ENCODE peak calls at places on chromosomes 11 and 22, in six cellular contexts. One of them, this sample, is unnamed.

GRCh38 chr22:20391222-20391621 is 2.7 kb upstream of the ZNF74 start:
- DNase-seq in stomach: no peak
- DNase-seq in DND-41: no peak
- DNase-seq in brain microvascular endothelial cell: no peak
- DNase-seq in fibroblast of mammary gland: no peak
- DNase-seq in left ventricle myocardium inferior: no peak
- DNase-seq in this sample: no peak

GRCh38 chr11:47907499-47907898 is 59.3 kb upstream of the NUP160 start:
- DNase-seq in stomach: no peak
- DNase-seq in DND-41: no peak
- DNase-seq in brain microvascular endothelial cell: peak; percentile 46
- DNase-seq in fibroblast of mammary gland: peak; percentile 92
- DNase-seq in left ventricle myocardium inferior: no peak
- DNase-seq in this sample: no peak

GRCh38 chr11:102367364-102367763 is 20.4 kb downstream of the BIRC2 start:
- DNase-seq in stomach: no peak
- DNase-seq in DND-41: no peak
- DNase-seq in brain microvascular endothelial cell: no peak
- DNase-seq in fibroblast of mammary gland: peak; percentile 17
- DNase-seq in left ventricle myocardium inferior: no peak
- DNase-seq in this sample: no peak

GRCh38 chr11:114308689-114309089 is 12.5 kb downstream of the NNMT start:
- DNase-seq in stomach: no peak
- DNase-seq in DND-41: no peak
- DNase-seq in brain microvascular endothelial cell: no peak
- DNase-seq in fibroblast of mammary gland: peak; percentile 87
- DNase-seq in left ventricle myocardium inferior: no peak
- DNase-seq in this sample: no peak

GRCh38 chr22:46390652-46391301 is 55.3 kb downstream of the TRMU start:
- DNase-seq in stomach: peak; percentile 75
- DNase-seq in DND-41: no peak
- DNase-seq in brain microvascular endothelial cell: peak; percentile 34
- DNase-seq in fibroblast of mammary gland: peak; percentile 62
- DNase-seq in left ventricle myocardium inferior: peak; percentile 61
- DNase-seq in this sample: no peak

GRCh38 chr11:128658499-128658898 is 35.4 kb upstream of the FLI1 start:
- DNase-seq in stomach: no peak
- DNase-seq in DND-41: no peak
- DNase-seq in brain microvascular endothelial cell: peak; percentile 11
- DNase-seq in fibroblast of mammary gland: no peak
- DNase-seq in left ventricle myocardium inferior: no peak
- DNase-seq in this sample: no peak

GRCh38 chr11:3146612-3147256 is 18.4 kb downstream of the OSBPL5 start:
- DNase-seq in stomach: no peak
- DNase-seq in DND-41: no peak
- DNase-seq in brain microvascular endothelial cell: peak; percentile 54
- DNase-seq in fibroblast of mammary gland: peak; percentile 80
- DNase-seq in left ventricle myocardium inferior: no peak
- DNase-seq in this sample: no peak

GRCh38 chr11:12862761-12863469 is 146.2 kb upstream of the RASSF10 start:
- DNase-seq in stomach: no peak
- DNase-seq in DND-41: no peak
- DNase-seq in brain microvascular endothelial cell: peak; percentile 78
- DNase-seq in fibroblast of mammary gland: peak; percentile 82
- DNase-seq in left ventricle myocardium inferior: peak; percentile 26
- DNase-seq in this sample: no peak

GRCh38 chr22:49261616-49262015 is 566.1 kb downstream of the BRD1 start:
- DNase-seq in stomach: peak; percentile 13
- DNase-seq in DND-41: no peak
- DNase-seq in brain microvascular endothelial cell: no peak
- DNase-seq in fibroblast of mammary gland: no peak
- DNase-seq in left ventricle myocardium inferior: no peak
- DNase-seq in this sample: peak; percentile 43

GRCh38 chr22:50674606-50675552 is 2.3 kb downstream of the SHANK3 start:
- DNase-seq in stomach: peak; percentile 71
- DNase-seq in DND-41: no peak
- DNase-seq in brain microvascular endothelial cell: no peak
- DNase-seq in fibroblast of mammary gland: no peak
- DNase-seq in left ventricle myocardium inferior: no peak
- DNase-seq in this sample: peak; percentile 90

GRCh38 chr22:19917389-19918138 is 24.0 kb upstream of the COMT start:
- DNase-seq in stomach: no peak
- DNase-seq in DND-41: no peak
- DNase-seq in brain microvascular endothelial cell: no peak
- DNase-seq in fibroblast of mammary gland: no peak
- DNase-seq in left ventricle myocardium inferior: no peak
- DNase-seq in this sample: no peak

GRCh38 chr11:46529086-46529905 is 64.5 kb downstream of the AMBRA1 start:
- DNase-seq in stomach: peak; percentile 71
- DNase-seq in DND-41: peak; percentile 77
- DNase-seq in brain microvascular endothelial cell: peak; percentile 45
- DNase-seq in fibroblast of mammary gland: peak; percentile 67
- DNase-seq in left ventricle myocardium inferior: peak; percentile 53
- DNase-seq in this sample: peak; percentile 67

GRCh38 chr11:108654994-108655631 is 9.8 kb upstream of the DDX10 start:
- DNase-seq in stomach: peak; percentile 44
- DNase-seq in DND-41: peak; percentile 39
- DNase-seq in brain microvascular endothelial cell: peak; percentile 49
- DNase-seq in fibroblast of mammary gland: peak; percentile 66
- DNase-seq in left ventricle myocardium inferior: no peak
- DNase-seq in this sample: no peak

GRCh38 chr11:102654761-102655160 is 29.6 kb upstream of the MMP20 start:
- DNase-seq in stomach: no peak
- DNase-seq in DND-41: no peak
- DNase-seq in brain microvascular endothelial cell: no peak
- DNase-seq in fibroblast of mammary gland: no peak
- DNase-seq in left ventricle myocardium inferior: no peak
- DNase-seq in this sample: no peak

GRCh38 chr22:26587991-26588613 is 1.8 kb downstream of the TPST2 start:
- DNase-seq in stomach: no peak
- DNase-seq in DND-41: no peak
- DNase-seq in brain microvascular endothelial cell: peak; percentile 23
- DNase-seq in fibroblast of mammary gland: no peak
- DNase-seq in left ventricle myocardium inferior: no peak
- DNase-seq in this sample: no peak

GRCh38 chr11:68843052-68843561 is 1.4 kb upstream of the CPT1A start:
- DNase-seq in stomach: peak; percentile 63
- DNase-seq in DND-41: peak; percentile 79
- DNase-seq in brain microvascular endothelial cell: no peak
- DNase-seq in fibroblast of mammary gland: peak; percentile 17
- DNase-seq in left ventricle myocardium inferior: no peak
- DNase-seq in this sample: no peak

GRCh38 chr11:7595016-7595869 is 78.1 kb downstream of the CYB5R2 start:
- DNase-seq in stomach: no peak
- DNase-seq in DND-41: no peak
- DNase-seq in brain microvascular endothelial cell: no peak
- DNase-seq in fibroblast of mammary gland: peak; percentile 68
- DNase-seq in left ventricle myocardium inferior: no peak
- DNase-seq in this sample: no peak

GRCh38 chr11:107043242-107043991 is 25.1 kb upstream of the GUCY1A2 start:
- DNase-seq in stomach: no peak
- DNase-seq in DND-41: no peak
- DNase-seq in brain microvascular endothelial cell: peak; percentile 96
- DNase-seq in fibroblast of mammary gland: peak; percentile 98
- DNase-seq in left ventricle myocardium inferior: no peak
- DNase-seq in this sample: no peak

GRCh38 chr22:45997077-45997774 is 20.3 kb upstream of the WNT7B start:
- DNase-seq in stomach: peak; percentile 63
- DNase-seq in DND-41: peak; percentile 39
- DNase-seq in brain microvascular endothelial cell: peak; percentile 93
- DNase-seq in fibroblast of mammary gland: peak; percentile 99
- DNase-seq in left ventricle myocardium inferior: peak; percentile 95
- DNase-seq in this sample: peak; percentile 89

GRCh38 chr11:8301622-8302021 is 37.9 kb upstream of the LMO1 start:
- DNase-seq in stomach: no peak
- DNase-seq in DND-41: no peak
- DNase-seq in brain microvascular endothelial cell: no peak
- DNase-seq in fibroblast of mammary gland: no peak
- DNase-seq in left ventricle myocardium inferior: no peak
- DNase-seq in this sample: no peak

GRCh38 chr11:46236918-46237247 is 40.6 kb upstream of the CREB3L1 start:
- DNase-seq in stomach: no peak
- DNase-seq in DND-41: no peak
- DNase-seq in brain microvascular endothelial cell: no peak
- DNase-seq in fibroblast of mammary gland: no peak
- DNase-seq in left ventricle myocardium inferior: no peak
- DNase-seq in this sample: peak; percentile 68

GRCh38 chr11:68357568-68357967 is 45.2 kb downstream of the LRP5 start:
- DNase-seq in stomach: no peak
- DNase-seq in DND-41: no peak
- DNase-seq in brain microvascular endothelial cell: no peak
- DNase-seq in fibroblast of mammary gland: no peak
- DNase-seq in left ventricle myocardium inferior: no peak
- DNase-seq in this sample: no peak

GRCh38 chr11:60857378-60858232 is 1.9 kb upstream of the PTGDR2 start:
- DNase-seq in stomach: no peak
- DNase-seq in DND-41: no peak
- DNase-seq in brain microvascular endothelial cell: peak; percentile 28
- DNase-seq in fibroblast of mammary gland: peak; percentile 77
- DNase-seq in left ventricle myocardium inferior: no peak
- DNase-seq in this sample: no peak

GRCh38 chr11:71391786-71392185 is 56.4 kb downstream of the DHCR7 start:
- DNase-seq in stomach: no peak
- DNase-seq in DND-41: no peak
- DNase-seq in brain microvascular endothelial cell: no peak
- DNase-seq in fibroblast of mammary gland: no peak
- DNase-seq in left ventricle myocardium inferior: no peak
- DNase-seq in this sample: no peak

GRCh38 chr22:22744412-22745224 is 100.2 kb downstream of the GGTLC2 start:
- DNase-seq in stomach: no peak
- DNase-seq in DND-41: no peak
- DNase-seq in brain microvascular endothelial cell: no peak
- DNase-seq in fibroblast of mammary gland: no peak
- DNase-seq in left ventricle myocardium inferior: no peak
- DNase-seq in this sample: no peak

GRCh38 chr22:22745225-22746060 is 101.0 kb downstream of the GGTLC2 start:
- DNase-seq in stomach: peak; percentile 48
- DNase-seq in DND-41: peak; percentile 57
- DNase-seq in brain microvascular endothelial cell: peak; percentile 12
- DNase-seq in fibroblast of mammary gland: peak; percentile 46
- DNase-seq in left ventricle myocardium inferior: no peak
- DNase-seq in this sample: no peak

GRCh38 chr22:22746963-22747933 is 102.8 kb downstream of the GGTLC2 start:
- DNase-seq in stomach: no peak
- DNase-seq in DND-41: no peak
- DNase-seq in brain microvascular endothelial cell: no peak
- DNase-seq in fibroblast of mammary gland: no peak
- DNase-seq in left ventricle myocardium inferior: no peak
- DNase-seq in this sample: no peak

GRCh38 chr22:22748297-22748743 is 103.9 kb downstream of the GGTLC2 start:
- DNase-seq in stomach: peak; percentile 64
- DNase-seq in DND-41: peak; percentile 64
- DNase-seq in brain microvascular endothelial cell: peak; percentile 65
- DNase-seq in fibroblast of mammary gland: peak; percentile 67
- DNase-seq in left ventricle myocardium inferior: no peak
- DNase-seq in this sample: no peak

GRCh38 chr22:22746061-22746962 is 101.9 kb downstream of the GGTLC2 start:
- DNase-seq in stomach: no peak
- DNase-seq in DND-41: no peak
- DNase-seq in brain microvascular endothelial cell: no peak
- DNase-seq in fibroblast of mammary gland: no peak
- DNase-seq in left ventricle myocardium inferior: no peak
- DNase-seq in this sample: no peak
- TF ChIP-seq CTCF in stomach: no peak
- TF ChIP-seq CTCF in DND-41: no peak
- TF ChIP-seq CTCF in brain microvascular endothelial cell: no peak
- TF ChIP-seq CTCF in fibroblast of mammary gland: no peak
- TF ChIP-seq CTCF in left ventricle myocardium inferior: no peak
- TF ChIP-seq CTCF in this sample: no peak

GRCh38 chr11:75349540-75350116 is 1.8 kb downstream of the ARRB1 start:
- DNase-seq in stomach: no peak
- DNase-seq in DND-41: no peak
- DNase-seq in brain microvascular endothelial cell: no peak
- DNase-seq in fibroblast of mammary gland: no peak
- DNase-seq in left ventricle myocardium inferior: no peak
- DNase-seq in this sample: peak; percentile 76

GRCh38 chr11:75350122-75350742 is 1.2 kb downstream of the ARRB1 start:
- DNase-seq in stomach: no peak
- DNase-seq in DND-41: no peak
- DNase-seq in brain microvascular endothelial cell: no peak
- DNase-seq in fibroblast of mammary gland: no peak
- DNase-seq in left ventricle myocardium inferior: no peak
- DNase-seq in this sample: no peak

GRCh38 chr11:75352417-75353206 is 1.2 kb upstream of the ARRB1 start:
- DNase-seq in stomach: peak; percentile 67
- DNase-seq in DND-41: no peak
- DNase-seq in brain microvascular endothelial cell: no peak
- DNase-seq in fibroblast of mammary gland: no peak
- DNase-seq in left ventricle myocardium inferior: no peak
- DNase-seq in this sample: peak; percentile 88

GRCh38 chr11:75351541-75352416 is at the start of gene ARRB1:
- DNase-seq in stomach: peak; percentile 82
- DNase-seq in DND-41: peak; percentile 72
- DNase-seq in brain microvascular endothelial cell: peak; percentile 6
- DNase-seq in fibroblast of mammary gland: no peak
- DNase-seq in left ventricle myocardium inferior: peak; percentile 77
- DNase-seq in this sample: peak; percentile 91

GRCh38 chr11:75350743-75351540 is 519 bp downstream of the ARRB1 start:
- DNase-seq in stomach: peak; percentile 65
- DNase-seq in DND-41: peak; percentile 57
- DNase-seq in brain microvascular endothelial cell: no peak
- DNase-seq in fibroblast of mammary gland: peak; percentile 48
- DNase-seq in left ventricle myocardium inferior: peak; percentile 59
- DNase-seq in this sample: peak; percentile 84
- H3K4me3 ChIP-seq in stomach: peak overlapping the region; percentile 72
- H3K4me3 ChIP-seq in DND-41: peak overlapping the region; percentile 75
- H3K4me3 ChIP-seq in brain microvascular endothelial cell: peak overlapping the region; percentile 63
- H3K4me3 ChIP-seq in fibroblast of mammary gland: peak overlapping the region; percentile 59
- H3K4me3 ChIP-seq in left ventricle myocardium inferior: peak overlapping the region; percentile 88
- H3K4me3 ChIP-seq in this sample: peak overlapping the region; percentile 85

DNA sequence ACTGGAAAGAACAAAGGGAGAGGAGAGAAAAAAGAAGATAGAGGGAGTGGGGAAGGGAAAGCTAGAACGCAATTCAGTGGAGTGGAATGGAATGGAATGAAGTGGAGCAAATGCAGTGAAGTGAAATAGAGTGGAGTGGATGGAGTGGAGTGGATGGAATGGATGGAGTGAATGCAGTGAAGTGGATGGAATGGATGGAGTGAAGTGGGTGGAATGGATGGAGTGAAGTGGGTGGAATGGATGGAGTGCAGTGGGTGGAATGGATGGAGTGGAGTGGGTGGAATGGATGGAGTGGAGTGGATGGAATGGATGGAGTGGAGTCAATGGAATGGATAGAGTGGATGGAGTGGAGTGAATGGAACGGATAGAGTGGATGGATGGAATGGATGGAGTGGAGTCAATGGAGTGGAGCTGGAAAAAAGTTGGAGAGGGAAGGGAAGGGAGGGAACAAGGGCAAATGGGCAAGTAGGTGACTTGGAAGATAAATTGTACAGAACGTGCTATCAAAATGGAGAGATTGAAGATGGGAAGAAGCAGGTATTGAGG is 13.9 kb downstream of the IFITM10 start:
- DNase-seq in stomach: no peak
- DNase-seq in DND-41: no peak
- DNase-seq in brain microvascular endothelial cell: no peak
- DNase-seq in fibroblast of mammary gland: no peak
- DNase-seq in left ventricle myocardium inferior: no peak
- DNase-seq in this sample: no peak
- TF ChIP-seq CTCF in stomach: no peak
- TF ChIP-seq CTCF in DND-41: no peak
- TF ChIP-seq CTCF in brain microvascular endothelial cell: no peak
- TF ChIP-seq CTCF in fibroblast of mammary gland: no peak
- TF ChIP-seq CTCF in left ventricle myocardium inferior: no peak
- TF ChIP-seq CTCF in this sample: no peak

GRCh38 chr11:2122222-2122906 is 16.8 kb downstream of the IGF2 start:
- DNase-seq in stomach: no peak
- DNase-seq in DND-41: no peak
- DNase-seq in brain microvascular endothelial cell: peak; percentile 27
- DNase-seq in fibroblast of mammary gland: no peak
- DNase-seq in left ventricle myocardium inferior: no peak
- DNase-seq in this sample: no peak
- H3K4me3 ChIP-seq in stomach: no peak overlapping the region
- H3K4me3 ChIP-seq in DND-41: no peak overlapping the region
- H3K4me3 ChIP-seq in brain microvascular endothelial cell: no peak overlapping the region
- H3K4me3 ChIP-seq in fibroblast of mammary gland: no peak overlapping the region
- H3K4me3 ChIP-seq in left ventricle myocardium inferior: no peak overlapping the region
- H3K4me3 ChIP-seq in this sample: no peak overlapping the region